ENCODE peak calls at places on chromosomes 5 and 9, in four cellular contexts. W is T-helper 9 cell; D is stimulated activated CD8-positive, alpha-beta memory T cell treated with anti-CD3 and anti-CD28 coated beads, Interleukin-12 subunit alpha, Interleukin-12 subunit beta, amount 100 ng/mL, for 4 hours; Q is ELR. V is an unnamed sample.

GRCh38 chr9:135741276-135742219 is 39.6 kb downstream of the KCNT1 start:
- DNase-seq in Q (no peak), D (no peak), W (no peak), V (no peak)

GRCh38 chr5:139619861-139620260 is 28.3 kb upstream of the CXXC5 start:
- DNase-seq in W (no peak), D (no peak), Q (no peak), V (no peak)

GRCh38 chr9:128912270-128912853 is 8.4 kb upstream of the PHYHD1 start:
- DNase-seq in W (no peak), D (no peak), Q (peak), V (no peak)

GRCh38 chr9:124074746-124075145 is 63.2 kb downstream of the LHX2 start:
- DNase-seq in Q (no peak), D (no peak), W (no peak), V (no peak)

GRCh38 chr5:91598216-91598615 is 215.1 kb upstream of the ARRDC3 start:
- DNase-seq in D (no peak), Q (no peak), W (no peak), V (peak)

GRCh38 chr9:85600675-85601263 is 141.0 kb downstream of the AGTPBP1 start:
- DNase-seq in Q (no peak), D (no peak), W (no peak), V (no peak)

GRCh38 chr5:178331491-178331981 is 98.9 kb upstream of the PHYKPL start:
- DNase-seq in W (no peak), Q (no peak), D (no peak), V (peak)

GRCh38 chr5:180069589-180070247 is 1.8 kb downstream of the RNF130 start:
- DNase-seq in D (no peak), W (no peak), Q (no peak), V (no peak)

GRCh38 chr5:88142801-88143692 is 125.6 kb downstream of the TMEM161B start:
- DNase-seq in W (no peak), D (no peak), Q (peak), V (no peak)

V was measured in body of pancreas.